ENCODE peak calls at places on chromosomes 16 and 17, in eight cellular contexts. One of them, this sample, is unnamed.

GRCh38 chr16:56860226-56861020 is 4.6 kb upstream of the SLC12A3 start:
- ATAC-seq in heart right ventricle: no peak
- ATAC-seq in esophagus mucosa: no peak
- ATAC-seq in activated CD8-positive, alpha-beta memory T cell treated with anti-CD3 and anti-CD28 coated beads, Interleukin-2, amount 10 ng/mL, durations not matched to agents 7 days and 5 days: peak
- ATAC-seq in activated CD8-positive, alpha-beta T cell treated with anti-CD3 and anti-CD28 coated beads, Interleukin-2, amount 10 ng/mL, durations not matched to agents 7 days and 5 days: peak
- ATAC-seq in Right ventricle myocardium superior: no peak
- ATAC-seq in activated T-cell treated with anti-CD3 and anti-CD28 coated beads, Interleukin-2, amount 50 U/mL, for 72 hours: peak
- ATAC-seq in upper lobe of left lung: no peak
- ATAC-seq in this sample: no peak

GRCh38 chr17:57413848-57414651 is 157.7 kb downstream of the MSI2 start:
- ATAC-seq in heart right ventricle: no peak
- ATAC-seq in esophagus mucosa: no peak
- ATAC-seq in activated CD8-positive, alpha-beta memory T cell treated with anti-CD3 and anti-CD28 coated beads, Interleukin-2, amount 10 ng/mL, durations not matched to agents 7 days and 5 days: no peak
- ATAC-seq in activated CD8-positive, alpha-beta T cell treated with anti-CD3 and anti-CD28 coated beads, Interleukin-2, amount 10 ng/mL, durations not matched to agents 7 days and 5 days: no peak
- ATAC-seq in Right ventricle myocardium superior: no peak
- ATAC-seq in activated T-cell treated with anti-CD3 and anti-CD28 coated beads, Interleukin-2, amount 50 U/mL, for 72 hours: no peak
- ATAC-seq in upper lobe of left lung: no peak
- ATAC-seq in this sample: no peak

GRCh38 chr17:64236827-64237403 is 26.1 kb downstream of the TEX2 start:
- ATAC-seq in heart right ventricle: no peak
- ATAC-seq in esophagus mucosa: no peak
- ATAC-seq in activated CD8-positive, alpha-beta memory T cell treated with anti-CD3 and anti-CD28 coated beads, Interleukin-2, amount 10 ng/mL, durations not matched to agents 7 days and 5 days: no peak
- ATAC-seq in activated CD8-positive, alpha-beta T cell treated with anti-CD3 and anti-CD28 coated beads, Interleukin-2, amount 10 ng/mL, durations not matched to agents 7 days and 5 days: no peak
- ATAC-seq in Right ventricle myocardium superior: no peak
- ATAC-seq in activated T-cell treated with anti-CD3 and anti-CD28 coated beads, Interleukin-2, amount 50 U/mL, for 72 hours: no peak
- ATAC-seq in upper lobe of left lung: no peak
- ATAC-seq in this sample: no peak

GRCh38 chr17:50459756-50460155 is 8.9 kb downstream of the CHAD start:
- ATAC-seq in heart right ventricle: no peak
- ATAC-seq in esophagus mucosa: no peak
- ATAC-seq in activated CD8-positive, alpha-beta memory T cell treated with anti-CD3 and anti-CD28 coated beads, Interleukin-2, amount 10 ng/mL, durations not matched to agents 7 days and 5 days: no peak
- ATAC-seq in activated CD8-positive, alpha-beta T cell treated with anti-CD3 and anti-CD28 coated beads, Interleukin-2, amount 10 ng/mL, durations not matched to agents 7 days and 5 days: no peak
- ATAC-seq in Right ventricle myocardium superior: no peak
- ATAC-seq in activated T-cell treated with anti-CD3 and anti-CD28 coated beads, Interleukin-2, amount 50 U/mL, for 72 hours: no peak
- ATAC-seq in upper lobe of left lung: no peak
- ATAC-seq in this sample: no peak

GRCh38 chr16:11757671-11758545 is 15.3 kb upstream of the TXNDC11 start:
- ATAC-seq in heart right ventricle: no peak
- ATAC-seq in esophagus mucosa: no peak
- ATAC-seq in activated CD8-positive, alpha-beta memory T cell treated with anti-CD3 and anti-CD28 coated beads, Interleukin-2, amount 10 ng/mL, durations not matched to agents 7 days and 5 days: no peak
- ATAC-seq in activated CD8-positive, alpha-beta T cell treated with anti-CD3 and anti-CD28 coated beads, Interleukin-2, amount 10 ng/mL, durations not matched to agents 7 days and 5 days: no peak
- ATAC-seq in Right ventricle myocardium superior: no peak
- ATAC-seq in activated T-cell treated with anti-CD3 and anti-CD28 coated beads, Interleukin-2, amount 50 U/mL, for 72 hours: no peak
- ATAC-seq in upper lobe of left lung: no peak
- ATAC-seq in this sample: no peak

GRCh38 chr17:74558882-74559519 is 8.3 kb downstream of the CD300H start:
- ATAC-seq in heart right ventricle: no peak
- ATAC-seq in esophagus mucosa: no peak
- ATAC-seq in activated CD8-positive, alpha-beta memory T cell treated with anti-CD3 and anti-CD28 coated beads, Interleukin-2, amount 10 ng/mL, durations not matched to agents 7 days and 5 days: no peak
- ATAC-seq in activated CD8-positive, alpha-beta T cell treated with anti-CD3 and anti-CD28 coated beads, Interleukin-2, amount 10 ng/mL, durations not matched to agents 7 days and 5 days: peak
- ATAC-seq in Right ventricle myocardium superior: no peak
- ATAC-seq in activated T-cell treated with anti-CD3 and anti-CD28 coated beads, Interleukin-2, amount 50 U/mL, for 72 hours: no peak
- ATAC-seq in upper lobe of left lung: no peak
- ATAC-seq in this sample: no peak

GRCh38 chr16:11204513-11205047 is 51.4 kb downstream of the SOCS1 start:
- ATAC-seq in heart right ventricle: no peak
- ATAC-seq in esophagus mucosa: no peak
- ATAC-seq in activated CD8-positive, alpha-beta memory T cell treated with anti-CD3 and anti-CD28 coated beads, Interleukin-2, amount 10 ng/mL, durations not matched to agents 7 days and 5 days: no peak
- ATAC-seq in activated CD8-positive, alpha-beta T cell treated with anti-CD3 and anti-CD28 coated beads, Interleukin-2, amount 10 ng/mL, durations not matched to agents 7 days and 5 days: no peak
- ATAC-seq in Right ventricle myocardium superior: no peak
- ATAC-seq in activated T-cell treated with anti-CD3 and anti-CD28 coated beads, Interleukin-2, amount 50 U/mL, for 72 hours: no peak
- ATAC-seq in upper lobe of left lung: no peak
- ATAC-seq in this sample: no peak

GRCh38 chr16:17568239-17568638 is 97.5 kb upstream of the XYLT1 start:
- ATAC-seq in heart right ventricle: no peak
- ATAC-seq in esophagus mucosa: no peak
- ATAC-seq in activated CD8-positive, alpha-beta memory T cell treated with anti-CD3 and anti-CD28 coated beads, Interleukin-2, amount 10 ng/mL, durations not matched to agents 7 days and 5 days: no peak
- ATAC-seq in activated CD8-positive, alpha-beta T cell treated with anti-CD3 and anti-CD28 coated beads, Interleukin-2, amount 10 ng/mL, durations not matched to agents 7 days and 5 days: no peak
- ATAC-seq in Right ventricle myocardium superior: no peak
- ATAC-seq in activated T-cell treated with anti-CD3 and anti-CD28 coated beads, Interleukin-2, amount 50 U/mL, for 72 hours: no peak
- ATAC-seq in upper lobe of left lung: no peak
- ATAC-seq in this sample: no peak

GRCh38 chr16:87344931-87345631 is 27.9 kb upstream of the C16orf95 start:
- ATAC-seq in heart right ventricle: peak
- ATAC-seq in esophagus mucosa: peak
- ATAC-seq in activated CD8-positive, alpha-beta memory T cell treated with anti-CD3 and anti-CD28 coated beads, Interleukin-2, amount 10 ng/mL, durations not matched to agents 7 days and 5 days: peak
- ATAC-seq in activated CD8-positive, alpha-beta T cell treated with anti-CD3 and anti-CD28 coated beads, Interleukin-2, amount 10 ng/mL, durations not matched to agents 7 days and 5 days: peak
- ATAC-seq in Right ventricle myocardium superior: peak
- ATAC-seq in activated T-cell treated with anti-CD3 and anti-CD28 coated beads, Interleukin-2, amount 50 U/mL, for 72 hours: peak
- ATAC-seq in upper lobe of left lung: no peak
- ATAC-seq in this sample: peak

GRCh38 chr17:61833536-61834203 is 29.7 kb downstream of the BRIP1 start:
- ATAC-seq in heart right ventricle: no peak
- ATAC-seq in esophagus mucosa: peak
- ATAC-seq in activated CD8-positive, alpha-beta memory T cell treated with anti-CD3 and anti-CD28 coated beads, Interleukin-2, amount 10 ng/mL, durations not matched to agents 7 days and 5 days: no peak
- ATAC-seq in activated CD8-positive, alpha-beta T cell treated with anti-CD3 and anti-CD28 coated beads, Interleukin-2, amount 10 ng/mL, durations not matched to agents 7 days and 5 days: no peak
- ATAC-seq in Right ventricle myocardium superior: no peak
- ATAC-seq in activated T-cell treated with anti-CD3 and anti-CD28 coated beads, Interleukin-2, amount 50 U/mL, for 72 hours: no peak
- ATAC-seq in upper lobe of left lung: no peak
- ATAC-seq in this sample: no peak